ENCODE peak calls at places on chromosomes 7 and 10, in eight cellular contexts. O is choroid plexus epithelial cell, K is transverse colon, S is BE2C, Y is astrocyte of the spinal cord, L is tibial artery, I is heart right ventricle, E is stomach. U is an unnamed sample.

GRCh38 chr10:114271779-114272167 is 32.7 kb downstream of the VWA2 start:
- DNase-seq in O (peak; percentile 95), K (no peak), S (no peak), Y (peak; percentile 93), L (peak; percentile 77), I (no peak), E (peak; percentile 25), U (peak; percentile 98)

GRCh38 chr10:3786295-3786981 is 1.4 kb upstream of the KLF6 start:
- DNase-seq in O (peak; percentile 76), K (peak; percentile 51), S (no peak), Y (peak; percentile 70), L (peak; percentile 38), I (peak; percentile 52), E (no peak), U (peak; percentile 56)

GRCh38 chr10:1134156-1134555 is 78.0 kb downstream of the WDR37 start:
- DNase-seq in O (no peak), K (no peak), S (no peak), Y (no peak), L (no peak), I (no peak), E (no peak), U (no peak)

GRCh38 chr7:103710247-103710646 is 264.2 kb upstream of the SLC26A5 start:
- DNase-seq in O (no peak), K (no peak), S (no peak), Y (no peak), L (no peak), I (no peak), E (no peak), U (peak; percentile 77)

GRCh38 chr10:5623081-5623748 is 43.2 kb downstream of the ASB13 start:
- DNase-seq in O (peak; percentile 84), K (peak; percentile 95), S (peak; percentile 89), Y (peak; percentile 79), L (peak; percentile 89), I (peak; percentile 91), E (peak; percentile 95), U (peak; percentile 77)

GRCh38 chr7:2757361-2757903 is 69.4 kb downstream of the AMZ1 start:
- DNase-seq in O (peak; percentile 32), K (peak; percentile 38), S (peak; percentile 81), Y (no peak), L (peak; percentile 46), I (peak; percentile 54), E (no peak), U (no peak)

GRCh38 chr7:33062023-33062781 is at the start of gene NT5C3A:
- DNase-seq in O (peak; percentile 45), K (peak; percentile 52), S (peak; percentile 41), Y (peak; percentile 33), L (peak; percentile 22), I (peak; percentile 50), E (peak; percentile 38), U (peak; percentile 31)

GRCh38 chr10:13356392-13356791 is 8.3 kb upstream of the SEPHS1 start:
- DNase-seq in O (no peak), K (no peak), S (no peak), Y (no peak), L (no peak), I (no peak), E (no peak), U (no peak)

GRCh38 chr7:39609462-39610149 is 13.8 kb upstream of the RALA start:
- DNase-seq in O (no peak), K (no peak), S (peak; percentile 55), Y (no peak), L (no peak), I (peak; percentile 33), E (no peak), U (no peak)

GRCh38 chr7:43700059-43700501 is 29.2 kb downstream of the COA1 start:
- DNase-seq in O (peak; percentile 85), K (no peak), S (no peak), Y (peak; percentile 82), L (no peak), I (no peak), E (no peak), U (peak; percentile 84)

GRCh38 chr10:5609952-5610616 is 56.3 kb downstream of the ASB13 start:
- DNase-seq in O (no peak), K (peak; percentile 87), S (no peak), Y (no peak), L (no peak), I (no peak), E (peak; percentile 73), U (peak; percentile 68)

GRCh38 chr10:95499482-95499989 is 61.6 kb downstream of the SORBS1 start:
- DNase-seq in O (peak; percentile 15), K (no peak), S (no peak), Y (peak; percentile 25), L (no peak), I (no peak), E (no peak), U (no peak)

GRCh38 chr10:14349081-14349480 is 18.4 kb upstream of the FRMD4A start:
- DNase-seq in O (no peak), K (no peak), S (no peak), Y (no peak), L (no peak), I (no peak), E (no peak), U (no peak)

GRCh38 chr10:93475871-93476270 is 6.3 kb downstream of the MYOF start:
- DNase-seq in O (no peak), K (peak; percentile 50), S (no peak), Y (peak; percentile 54), L (no peak), I (no peak), E (no peak), U (peak; percentile 86)

GRCh38 chr7:142384508-142384922 is 126.7 kb upstream of the PRSS58 start:
- DNase-seq in O (peak; percentile 44), K (no peak), S (no peak), Y (peak; percentile 46), L (no peak), I (no peak), E (no peak), U (peak; percentile 86)

GRCh38 chr10:132538790-132539421 is 1.3 kb downstream of the INPP5A start:
- DNase-seq in O (no peak), K (peak; percentile 10), S (no peak), Y (no peak), L (peak; percentile 18), I (no peak), E (no peak), U (no peak)

GRCh38 chr10:93408788-93409187 is 73.3 kb downstream of the MYOF start:
- DNase-seq in O (no peak), K (no peak), S (no peak), Y (no peak), L (no peak), I (no peak), E (no peak), U (no peak)

GRCh38 chr10:11135709-11136108 is 118.0 kb downstream of the CELF2 start:
- DNase-seq in O (no peak), K (no peak), S (no peak), Y (no peak), L (no peak), I (no peak), E (no peak), U (peak; percentile 7)

GRCh38 chr7:23712368-23713284 is 2.6 kb downstream of the STK31 start:
- DNase-seq in O (peak; percentile 82), K (no peak), S (no peak), Y (peak; percentile 76), L (no peak), I (no peak), E (no peak), U (peak; percentile 77)

GRCh38 chr10:85604136-85604725 is 762.4 kb downstream of the GRID1 start:
- DNase-seq in O (no peak), K (no peak), S (no peak), Y (no peak), L (no peak), I (no peak), E (no peak), U (no peak)

GRCh38 chr7:13920053-13920697 is 69.3 kb downstream of the ETV1 start:
- DNase-seq in O (peak; percentile 100), K (peak; percentile 20), S (peak; percentile 81), Y (peak; percentile 99), L (no peak), I (no peak), E (no peak), U (peak; percentile 100)

GRCh38 chr10:20614911-20615310 is 282.2 kb downstream of the NEBL start:
- DNase-seq in O (no peak), K (no peak), S (no peak), Y (no peak), L (no peak), I (no peak), E (no peak), U (no peak)
- H3K4me3 ChIP-seq in O (no peak overlapping the region), K (no peak overlapping the region), S (no peak overlapping the region), Y (no peak overlapping the region), L (no peak overlapping the region), I (no peak overlapping the region), E (no peak overlapping the region), U (no peak overlapping the region)

DNA sequence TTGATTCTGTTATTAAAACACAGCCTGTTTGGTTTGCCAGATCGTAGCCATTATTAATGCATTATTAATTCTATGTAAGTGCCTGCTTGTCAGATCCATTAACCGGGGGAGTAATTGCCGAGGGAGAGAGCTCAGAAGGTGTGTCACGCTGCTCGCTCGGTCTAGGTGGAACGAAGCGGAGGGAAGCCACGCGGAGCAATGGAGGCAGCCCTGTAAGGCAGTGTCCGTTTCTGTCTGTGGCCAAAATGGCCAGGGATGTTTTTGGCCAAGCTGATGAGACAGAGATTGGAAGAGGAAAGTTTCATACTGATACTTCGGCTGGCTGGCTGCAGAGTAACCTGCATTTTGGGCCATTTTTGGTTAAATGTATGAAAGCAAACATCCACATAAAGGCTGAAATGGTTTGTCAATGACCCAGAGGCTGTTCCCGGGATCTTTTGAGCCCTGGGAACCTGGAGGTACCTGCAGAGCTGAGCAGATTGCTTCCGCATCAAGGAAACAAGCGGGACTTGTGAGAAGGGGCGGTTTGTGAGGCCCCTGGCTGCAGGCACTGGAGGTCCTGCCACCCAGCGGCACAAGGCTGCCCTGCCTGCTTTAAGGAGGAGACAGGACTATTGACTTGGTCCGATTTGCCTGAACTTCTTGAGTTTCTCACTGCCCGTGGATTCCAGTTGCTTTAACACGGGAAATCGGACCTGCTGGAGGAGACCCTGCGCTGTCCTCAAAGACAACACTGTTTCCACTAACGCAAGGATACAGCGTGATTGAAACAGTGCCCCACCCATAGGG is 129.9 kb downstream of the DNAJB6 start:
- DNase-seq in O (no peak), K (no peak), S (no peak), Y (no peak), L (peak; percentile 14), I (no peak), E (peak; percentile 17), U (no peak)
- TF ChIP-seq CTCF in O (peak; percentile 18), K (no peak), S (peak; percentile 2), Y (no peak), L (no peak), I (no peak), E (no peak), U (no peak)

DNA sequence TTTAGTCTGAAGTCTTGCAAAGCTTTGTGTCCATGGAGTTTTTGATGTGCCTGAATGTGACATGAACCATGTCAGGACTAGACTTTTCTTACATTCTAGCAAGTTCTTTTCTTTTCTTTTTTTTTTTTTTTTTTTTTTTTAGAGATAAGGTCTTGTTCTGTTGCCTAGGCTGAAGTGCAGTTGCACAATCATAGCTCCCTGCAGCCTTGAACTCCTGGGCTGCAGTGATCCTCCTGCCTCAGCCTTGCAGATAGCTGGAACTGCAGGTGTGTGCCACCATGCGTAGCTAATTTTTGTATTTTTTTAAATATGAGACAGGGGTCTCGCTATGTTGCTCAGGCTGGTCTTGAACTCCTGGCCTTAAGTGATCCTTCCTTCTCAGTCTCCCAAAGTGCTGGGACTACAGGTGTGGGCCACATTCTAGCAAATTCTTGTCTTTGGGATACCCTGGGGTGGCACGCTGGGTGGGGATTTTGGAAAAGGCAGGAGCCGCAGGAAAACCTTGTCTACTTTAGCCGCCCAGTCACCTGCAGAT is 152.8 kb downstream of the SVIL start:
- DNase-seq in O (peak; percentile 32), K (no peak), S (no peak), Y (no peak), L (no peak), I (no peak), E (no peak), U (no peak)
- H3K4me3 ChIP-seq in O (no peak overlapping the region), K (no peak overlapping the region), S (no peak overlapping the region), Y (no peak overlapping the region), L (no peak overlapping the region), I (no peak overlapping the region), E (no peak overlapping the region), U (no peak overlapping the region)

GRCh38 chr7:95684037-95684436 is 87.7 kb upstream of the PDK4 start:
- DNase-seq in O (peak; percentile 79), K (no peak), S (no peak), Y (peak; percentile 47), L (no peak), I (no peak), E (no peak), U (peak; percentile 70)
- TF ChIP-seq CTCF in O (peak; percentile 60), K (peak; percentile 83), S (peak; percentile 43), Y (peak; percentile 43), L (peak; percentile 56), I (peak; percentile 30), E (no peak), U (peak; percentile 52)